ENCODE peak calls at places on chromosomes 7 and 10, in four cellular contexts. One of them, this sample, is unnamed.

GRCh38 chr7:22549667-22550513 is 49.9 kb upstream of the STEAP1B start:
- DNase-seq in H1: peak
- DNase-seq in K562: no peak
- DNase-seq in SK-N-SH: peak
- DNase-seq in this sample: peak

GRCh38 chr10:77455538-77455937 is 182.1 kb downstream of the KCNMA1 start:
- DNase-seq in K562: no peak
- DNase-seq in H1: no peak
- DNase-seq in SK-N-SH: no peak
- DNase-seq in this sample: no peak

GRCh38 chr10:22911889-22912762 is 15.7 kb upstream of the ARMC3 start:
- DNase-seq in K562: no peak
- DNase-seq in SK-N-SH: peak
- DNase-seq in H1: no peak
- DNase-seq in this sample: no peak

GRCh38 chr7:33674804-33675411 is 230.4 kb upstream of the BMPER start:
- DNase-seq in H1: no peak
- DNase-seq in SK-N-SH: no peak
- DNase-seq in K562: no peak
- DNase-seq in this sample: no peak

GRCh38 chr7:16926861-16927260 is 45.1 kb upstream of the AGR3 start:
- DNase-seq in H1: no peak
- DNase-seq in SK-N-SH: no peak
- DNase-seq in K562: no peak
- DNase-seq in this sample: no peak

GRCh38 chr10:48579251-48579960 is 25.5 kb downstream of the ARHGAP22 start:
- DNase-seq in SK-N-SH: peak
- DNase-seq in K562: no peak
- DNase-seq in H1: no peak
- DNase-seq in this sample: no peak

GRCh38 chr10:80462986-80463741 is 9.1 kb downstream of the TSPAN14 start:
- DNase-seq in SK-N-SH: peak
- DNase-seq in K562: no peak
- DNase-seq in H1: no peak
- DNase-seq in this sample: no peak

GRCh38 chr10:126904807-126905686 is at the start of gene DOCK1:
- DNase-seq in H1: peak
- DNase-seq in SK-N-SH: peak
- DNase-seq in K562: no peak
- DNase-seq in this sample: peak

GRCh38 chr7:149773446-149774236 is at the start of gene ZNF467:
- DNase-seq in H1: no peak
- DNase-seq in SK-N-SH: peak
- DNase-seq in K562: peak
- DNase-seq in this sample: no peak

GRCh38 chr7:5709347-5709950 is 72.0 kb downstream of the RNF216 start:
- DNase-seq in K562: no peak
- DNase-seq in SK-N-SH: no peak
- DNase-seq in H1: no peak
- DNase-seq in this sample: no peak

GRCh38 chr7:122262246-122262645 is 42.3 kb downstream of the FEZF1 start:
- DNase-seq in H1: no peak
- DNase-seq in SK-N-SH: no peak
- DNase-seq in K562: no peak
- DNase-seq in this sample: no peak

GRCh38 chr7:44498230-44498954 is 7.9 kb upstream of the NUDCD3 start:
- DNase-seq in K562: no peak
- DNase-seq in H1: no peak
- DNase-seq in SK-N-SH: no peak
- DNase-seq in this sample: no peak

GRCh38 chr7:129144834-129145668 is 544 bp downstream of the TSPAN33 start:
- DNase-seq in SK-N-SH: no peak
- DNase-seq in K562: no peak
- DNase-seq in H1: no peak
- DNase-seq in this sample: no peak

GRCh38 chr7:110407706-110408105 is 683.2 kb upstream of the LRRN3 start:
- DNase-seq in K562: no peak
- DNase-seq in H1: no peak
- DNase-seq in SK-N-SH: no peak
- DNase-seq in this sample: no peak

GRCh38 chr7:144384555-144385245 is 18.8 kb downstream of the NOBOX start:
- DNase-seq in SK-N-SH: no peak
- DNase-seq in H1: peak
- DNase-seq in K562: no peak
- DNase-seq in this sample: no peak

GRCh38 chr7:50730459-50731400 is 52.0 kb downstream of the GRB10 start:
- DNase-seq in K562: no peak
- DNase-seq in SK-N-SH: no peak
- DNase-seq in H1: no peak
- DNase-seq in this sample: no peak

GRCh38 chr10:78731675-78732074 is 337.1 kb upstream of the ZMIZ1 start:
- DNase-seq in SK-N-SH: no peak
- DNase-seq in K562: no peak
- DNase-seq in H1: no peak
- DNase-seq in this sample: no peak

GRCh38 chr10:90480466-90480865 is 377.4 kb downstream of the HTR7 start:
- DNase-seq in K562: no peak
- DNase-seq in SK-N-SH: no peak
- DNase-seq in H1: no peak
- DNase-seq in this sample: no peak

GRCh38 chr7:9349625-9350024 is 916.2 kb downstream of the NXPH1 start:
- DNase-seq in K562: no peak
- DNase-seq in H1: no peak
- DNase-seq in SK-N-SH: no peak
- DNase-seq in this sample: no peak

GRCh38 chr7:18151419-18151818 is 123.8 kb upstream of the PRPS1L1 start:
- DNase-seq in SK-N-SH: peak
- DNase-seq in H1: no peak
- DNase-seq in K562: no peak
- DNase-seq in this sample: no peak

GRCh38 chr7:24440851-24441250 is 132.4 kb upstream of the PALS2 start:
- DNase-seq in K562: no peak
- DNase-seq in H1: no peak
- DNase-seq in SK-N-SH: no peak
- DNase-seq in this sample: no peak

GRCh38 chr10:30219977-30220751 is 128.9 kb downstream of the MTPAP start:
- DNase-seq in H1: no peak
- DNase-seq in SK-N-SH: no peak
- DNase-seq in K562: no peak
- DNase-seq in this sample: no peak

GRCh38 chr7:48182736-48183369 is 11.6 kb downstream of the ABCA13 start:
- DNase-seq in SK-N-SH: no peak
- DNase-seq in K562: no peak
- DNase-seq in H1: no peak
- DNase-seq in this sample: no peak

GRCh38 chr7:33632322-33632721 is 273.0 kb upstream of the BMPER start:
- DNase-seq in K562: no peak
- DNase-seq in SK-N-SH: no peak
- DNase-seq in H1: no peak
- DNase-seq in this sample: no peak

GRCh38 chr7:27962250-27962649 is 218.3 kb downstream of the JAZF1 start:
- DNase-seq in H1: no peak
- DNase-seq in K562: no peak
- DNase-seq in SK-N-SH: no peak
- DNase-seq in this sample: no peak

GRCh38 chr10:67602268-67602950 is 93.6 kb downstream of the CTNNA3 start:
- DNase-seq in H1: no peak
- DNase-seq in SK-N-SH: no peak
- DNase-seq in K562: no peak
- DNase-seq in this sample: no peak

GRCh38 chr10:62054408-62054807 is 152.9 kb downstream of the ARID5B start:
- DNase-seq in H1: no peak
- DNase-seq in K562: no peak
- DNase-seq in SK-N-SH: no peak
- DNase-seq in this sample: no peak

GRCh38 chr7:130566168-130566897 is 74.4 kb downstream of the MEST start:
- DNase-seq in K562: no peak
- DNase-seq in H1: no peak
- DNase-seq in SK-N-SH: no peak
- DNase-seq in this sample: no peak

GRCh38 chr10:86538547-86538946 is 17.0 kb upstream of the WAPL start:
- DNase-seq in SK-N-SH: no peak
- DNase-seq in K562: no peak
- DNase-seq in H1: no peak
- DNase-seq in this sample: no peak

GRCh38 chr7:93176961-93177580 is 28.9 kb upstream of the SAMD9L start:
- DNase-seq in SK-N-SH: no peak
- DNase-seq in K562: no peak
- DNase-seq in H1: no peak
- DNase-seq in this sample: no peak

GRCh38 chr10:22518167-22518724 is 172.9 kb downstream of the SPAG6 start:
- DNase-seq in H1: no peak
- DNase-seq in K562: no peak
- DNase-seq in SK-N-SH: no peak
- DNase-seq in this sample: no peak

GRCh38 chr7:99094369-99094768 is 49.5 kb downstream of the SMURF1 start:
- DNase-seq in K562: no peak
- DNase-seq in H1: no peak
- DNase-seq in SK-N-SH: no peak
- DNase-seq in this sample: no peak

GRCh38 chr7:102272075-102272916 is 14.4 kb upstream of the SH2B2 start:
- DNase-seq in SK-N-SH: peak
- DNase-seq in K562: peak
- DNase-seq in H1: peak
- DNase-seq in this sample: peak

GRCh38 chr7:13312327-13312726 is 624.9 kb downstream of the ARL4A start:
- DNase-seq in SK-N-SH: no peak
- DNase-seq in K562: no peak
- DNase-seq in H1: peak
- DNase-seq in this sample: peak

GRCh38 chr7:134855467-134855866 is 76.0 kb downstream of the CALD1 start:
- DNase-seq in H1: no peak
- DNase-seq in K562: no peak
- DNase-seq in SK-N-SH: no peak
- DNase-seq in this sample: no peak

GRCh38 chr10:98489561-98490481 is 43.1 kb upstream of the HPS1 start:
- DNase-seq in SK-N-SH: no peak
- DNase-seq in H1: no peak
- DNase-seq in K562: no peak
- DNase-seq in this sample: no peak

GRCh38 chr10:77431980-77432379 is 205.6 kb downstream of the KCNMA1 start:
- DNase-seq in H1: no peak
- DNase-seq in K562: no peak
- DNase-seq in SK-N-SH: no peak
- DNase-seq in this sample: no peak

GRCh38 chr7:54877683-54878082 is 118.7 kb upstream of the SEC61G start:
- DNase-seq in SK-N-SH: no peak
- DNase-seq in K562: no peak
- DNase-seq in H1: no peak
- DNase-seq in this sample: no peak

DNA sequence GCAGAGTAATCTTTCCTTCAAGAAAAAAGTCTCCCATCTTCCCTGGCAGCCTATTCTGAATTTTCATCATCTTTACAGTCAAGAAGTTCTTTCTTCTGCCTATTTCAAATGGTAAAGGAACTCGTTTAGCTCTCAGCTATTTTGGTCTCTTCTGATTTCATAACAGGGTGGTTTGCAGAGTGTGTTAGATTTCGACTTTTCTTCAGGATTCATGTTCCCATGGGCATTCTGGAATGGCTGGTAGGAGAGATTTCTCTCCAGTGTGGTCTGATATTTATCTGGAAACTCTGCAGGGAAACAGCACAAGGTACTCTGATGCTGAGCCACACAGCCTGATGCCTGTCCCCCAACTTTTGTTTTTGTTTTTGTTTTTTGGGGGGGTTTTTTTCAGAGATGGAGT is 111.1 kb upstream of the FAM171A1 start:
- DNase-seq in K562: no peak
- DNase-seq in H1: no peak
- DNase-seq in SK-N-SH: no peak
- DNase-seq in this sample: no peak
- TF ChIP-seq TEAD4 in K562: no peak
- TF ChIP-seq TEAD4 in H1: no peak
- TF ChIP-seq TEAD4 in SK-N-SH: no peak
- TF ChIP-seq TEAD4 in this sample: no peak

GRCh38 chr10:70958396-70958795 is 70.0 kb upstream of the PCBD1 start:
- DNase-seq in SK-N-SH: no peak
- DNase-seq in H1: no peak
- DNase-seq in K562: no peak
- DNase-seq in this sample: no peak
- TF ChIP-seq TEAD4 in SK-N-SH: no peak
- TF ChIP-seq TEAD4 in H1: no peak
- TF ChIP-seq TEAD4 in K562: no peak
- TF ChIP-seq TEAD4 in this sample: no peak

DNA sequence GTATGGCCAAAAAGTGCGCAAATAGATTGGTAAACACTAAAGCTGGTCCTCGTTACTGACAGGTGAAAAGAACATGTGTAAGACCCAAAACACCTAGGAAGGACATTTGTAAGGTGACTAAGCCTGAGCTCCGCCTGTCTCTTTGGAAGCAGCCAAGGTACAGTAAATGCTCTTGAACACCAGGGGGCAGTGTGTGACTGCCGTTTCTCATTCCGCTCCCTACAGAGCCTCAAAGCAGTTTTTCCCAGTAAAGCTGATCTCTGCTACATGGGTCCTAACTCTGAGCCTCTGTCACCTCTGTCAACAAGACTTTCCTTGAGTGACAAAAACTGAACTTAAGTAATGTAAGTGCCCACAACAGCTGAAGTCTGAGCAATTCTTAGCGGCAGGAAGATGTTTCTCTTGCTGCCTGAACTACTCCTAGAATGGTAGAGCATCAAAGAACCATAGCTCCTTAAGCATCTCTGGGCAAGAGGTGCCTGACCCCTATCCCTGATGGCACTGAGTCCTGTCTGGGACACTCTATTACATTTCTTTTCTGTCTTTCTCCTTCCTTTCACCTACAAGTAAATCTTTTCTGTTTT is 238.0 kb upstream of the INHBA start:
- DNase-seq in K562: peak
- DNase-seq in SK-N-SH: peak
- DNase-seq in H1: peak
- DNase-seq in this sample: peak
- TF ChIP-seq TEAD4 in K562: no peak
- TF ChIP-seq TEAD4 in SK-N-SH: no peak
- TF ChIP-seq TEAD4 in H1: no peak
- TF ChIP-seq TEAD4 in this sample: no peak

GRCh38 chr10:25858076-25858475 is 76.0 kb upstream of the MYO3A start:
- DNase-seq in K562: no peak
- DNase-seq in SK-N-SH: no peak
- DNase-seq in H1: no peak
- DNase-seq in this sample: no peak
- TF ChIP-seq TEAD4 in K562: no peak
- TF ChIP-seq TEAD4 in SK-N-SH: no peak
- TF ChIP-seq TEAD4 in H1: no peak
- TF ChIP-seq TEAD4 in this sample: no peak

DNA sequence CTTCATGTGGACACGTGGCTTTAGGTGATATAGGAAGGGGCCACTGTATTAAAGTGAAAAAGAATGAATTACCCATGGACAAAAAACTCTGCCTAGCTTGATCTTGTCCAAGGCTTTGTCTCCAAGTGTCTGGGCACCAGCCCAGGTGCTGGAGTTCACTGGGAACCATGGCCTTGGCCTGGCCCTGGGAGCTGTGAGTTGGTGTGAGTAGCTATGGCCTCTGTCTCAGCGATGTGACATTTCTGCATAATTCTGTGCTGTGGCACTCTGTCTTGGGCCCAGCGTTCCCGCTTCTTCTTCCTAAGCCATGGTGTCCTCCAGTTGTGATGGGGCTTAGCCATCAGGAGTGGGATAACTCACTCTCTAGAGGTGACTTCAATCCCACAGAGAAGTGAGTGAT is 119.0 kb upstream of the PPP2R2D start:
- DNase-seq in K562: no peak
- DNase-seq in H1: no peak
- DNase-seq in SK-N-SH: no peak
- DNase-seq in this sample: no peak
- TF ChIP-seq TEAD4 in K562: no peak
- TF ChIP-seq TEAD4 in H1: no peak
- TF ChIP-seq TEAD4 in SK-N-SH: no peak
- TF ChIP-seq TEAD4 in this sample: no peak